ENCODE peak calls at places on chromosomes 16 and 17, in seven cellular contexts. S is HCT116, W is PC-9, T is GM23338, L is MM.1S, O is hepatocyte, X is SK-N-SH. K is an unnamed sample. For H3K9me2, the result is how much of the 10 kb centered on the place peaks cover.

GRCh38 chr16:5042574-5043171 is 8.9 kb upstream of the NAGPA start:
- DNase-seq in S (peak), L (peak), T (peak), W (no peak), X (no peak), O (peak), K (no peak)

GRCh38 chr17:18967806-18968744 is 16.1 kb downstream of the SLC5A10 start:
- DNase-seq in S (no peak), T (no peak), W (peak), X (no peak), O (peak), L (no peak), K (no peak)

GRCh38 chr17:27566673-27567562 is 64.1 kb upstream of the LGALS9 start:
- DNase-seq in W (no peak), T (no peak), O (no peak), X (no peak), S (no peak), L (no peak), K (no peak)

GRCh38 chr17:43477832-43478634 is 5.7 kb upstream of the DHX8 start:
- DNase-seq in O (peak), L (no peak), S (no peak), T (no peak), W (no peak), X (no peak), K (no peak)

GRCh38 chr16:56941856-56942331 is 10.0 kb downstream of the HERPUD1 start:
- DNase-seq in S (no peak), L (no peak), O (no peak), X (no peak), W (no peak), T (no peak), K (no peak)

GRCh38 chr17:52606098-52606497 is 447.6 kb upstream of the CA10 start:
- DNase-seq in W (no peak), T (no peak), L (no peak), X (no peak), S (no peak), O (no peak), K (no peak)

GRCh38 chr17:67032382-67032781 is 12.0 kb upstream of the CACNG1 start:
- DNase-seq in X (no peak), T (no peak), W (no peak), S (no peak), O (no peak), L (no peak), K (no peak)

GRCh38 chr17:65848751-65849150 is 287.3 kb upstream of the AXIN2 start:
- DNase-seq in L (no peak), W (no peak), O (no peak), S (no peak), T (no peak), X (no peak), K (no peak)

GRCh38 chr17:16919663-16920627 is 52.0 kb downstream of the TNFRSF13B start:
- DNase-seq in L (no peak), X (no peak), O (no peak), W (no peak), S (no peak), T (peak), K (no peak)

GRCh38 chr17:43134774-43135453 is 9.8 kb upstream of the BRCA1 start:
- DNase-seq in S (no peak), T (peak), X (no peak), O (no peak), L (no peak), W (no peak), K (no peak)

GRCh38 chr17:56676807-56677206 is 83.3 kb downstream of the NOG start:
- DNase-seq in W (no peak), T (no peak), O (no peak), S (no peak), X (no peak), L (no peak), K (no peak)

GRCh38 chr16:21683184-21683583 is 19.4 kb downstream of the OTOA start:
- DNase-seq in O (no peak), S (no peak), T (no peak), L (no peak), X (no peak), W (no peak), K (no peak)

GRCh38 chr16:27421961-27422740 is 20.2 kb downstream of the IL21R start:
- DNase-seq in O (no peak), S (no peak), X (no peak), T (no peak), L (no peak), W (no peak), K (peak)
- H3K9me2 ChIP-seq in O (under half), S (under half), X (under half), T (under half), L (under half), W (under half), K (under half)

DNA sequence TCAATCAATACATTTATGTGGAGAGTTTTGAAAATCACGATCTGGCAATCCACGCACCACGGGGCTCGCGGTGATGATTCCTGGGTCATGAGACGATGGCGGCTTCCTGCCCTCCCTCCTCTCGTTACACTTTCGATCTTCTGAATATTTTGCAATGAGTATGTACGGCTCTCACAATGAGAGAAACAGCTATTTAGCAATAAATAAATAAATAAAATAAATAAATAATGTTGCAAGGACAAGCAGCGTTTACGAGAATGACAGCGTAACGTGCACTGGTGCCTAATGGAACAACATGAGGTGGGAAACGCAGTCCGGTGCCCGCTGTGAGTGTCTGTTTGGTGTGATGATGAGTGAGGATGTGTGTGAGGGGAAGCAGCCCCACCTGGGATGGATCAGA is 46.7 kb upstream of the JPH3 start:
- DNase-seq in X (no peak), W (no peak), S (no peak), T (no peak), L (no peak), O (no peak), K (no peak)
- H3K9me2 ChIP-seq in X (under half), W (under half), S (under half), T (under half), L (under half), O (under half), K (under half)

DNA sequence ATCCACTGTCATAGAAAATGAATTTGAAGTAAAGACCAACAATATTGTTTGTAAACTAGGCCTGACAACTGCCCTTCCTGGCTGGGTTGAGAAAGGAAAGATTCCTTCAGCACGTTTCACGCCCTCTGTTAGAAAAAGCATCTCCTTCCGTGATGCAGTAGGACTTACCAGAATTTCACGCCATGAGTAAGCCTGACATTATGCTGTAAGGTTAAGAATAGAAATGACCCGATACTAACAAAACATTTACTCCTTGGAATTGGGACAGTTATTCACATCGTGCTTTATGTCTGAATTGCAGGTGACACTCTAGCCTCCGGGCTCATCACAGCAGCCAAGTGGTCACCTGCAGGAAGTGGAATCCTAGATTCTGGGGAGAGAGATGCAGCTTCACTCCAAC is 17.6 kb downstream of the MARCHF10 start:
- DNase-seq in T (no peak), L (no peak), S (no peak), W (peak), O (no peak), X (no peak), K (no peak)
- H3K9me2 ChIP-seq in T (under half), L (under half), S (under half), W (under half), O (under half), X (under half), K (under half)

GRCh38 chr17:47703671-47704070 is 9.7 kb downstream of the TBKBP1 start:
- DNase-seq in T (no peak), W (no peak), S (no peak), L (no peak), X (no peak), O (no peak), K (no peak)

GRCh38 chr17:47700471-47701449 is 6.8 kb downstream of the TBKBP1 start:
- DNase-seq in O (no peak), L (no peak), T (no peak), S (no peak), W (no peak), X (no peak), K (no peak)

GRCh38 chr17:47703191-47703591 is 9.2 kb downstream of the TBKBP1 start:
- DNase-seq in X (no peak), W (no peak), S (no peak), O (no peak), T (no peak), L (no peak), K (peak)

GRCh38 chr17:47702391-47702995 is 8.5 kb downstream of the TBKBP1 start:
- DNase-seq in W (no peak), S (no peak), X (no peak), T (no peak), O (no peak), L (no peak), K (no peak)

DNA sequence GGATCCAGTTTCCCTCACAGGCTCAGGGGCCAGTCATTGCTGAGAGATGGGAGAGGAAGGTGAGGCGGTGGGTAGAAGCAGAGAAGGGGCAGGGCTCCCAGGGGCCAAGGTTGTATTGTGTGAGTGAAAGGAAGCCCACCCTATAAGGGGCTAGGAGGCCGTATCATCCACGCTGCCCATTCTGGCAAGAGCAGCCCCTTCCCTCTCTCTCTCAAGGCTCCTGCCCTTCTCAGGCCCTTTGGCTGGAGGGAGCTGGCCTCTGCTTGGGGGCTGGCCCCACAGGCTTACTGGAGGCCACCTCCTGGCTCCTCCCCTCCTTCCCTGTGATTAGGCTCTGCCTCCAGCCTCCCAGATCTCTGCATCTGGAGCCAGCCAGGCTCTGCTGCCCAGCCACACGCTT is 7.6 kb downstream of the TBKBP1 start:
- DNase-seq in O (no peak), S (no peak), X (peak), W (no peak), L (no peak), T (peak), K (no peak)
- H3K9me2 ChIP-seq in O (under half), S (under half), X (under half), W (under half), L (under half), T (under half), K (under half)

DNA sequence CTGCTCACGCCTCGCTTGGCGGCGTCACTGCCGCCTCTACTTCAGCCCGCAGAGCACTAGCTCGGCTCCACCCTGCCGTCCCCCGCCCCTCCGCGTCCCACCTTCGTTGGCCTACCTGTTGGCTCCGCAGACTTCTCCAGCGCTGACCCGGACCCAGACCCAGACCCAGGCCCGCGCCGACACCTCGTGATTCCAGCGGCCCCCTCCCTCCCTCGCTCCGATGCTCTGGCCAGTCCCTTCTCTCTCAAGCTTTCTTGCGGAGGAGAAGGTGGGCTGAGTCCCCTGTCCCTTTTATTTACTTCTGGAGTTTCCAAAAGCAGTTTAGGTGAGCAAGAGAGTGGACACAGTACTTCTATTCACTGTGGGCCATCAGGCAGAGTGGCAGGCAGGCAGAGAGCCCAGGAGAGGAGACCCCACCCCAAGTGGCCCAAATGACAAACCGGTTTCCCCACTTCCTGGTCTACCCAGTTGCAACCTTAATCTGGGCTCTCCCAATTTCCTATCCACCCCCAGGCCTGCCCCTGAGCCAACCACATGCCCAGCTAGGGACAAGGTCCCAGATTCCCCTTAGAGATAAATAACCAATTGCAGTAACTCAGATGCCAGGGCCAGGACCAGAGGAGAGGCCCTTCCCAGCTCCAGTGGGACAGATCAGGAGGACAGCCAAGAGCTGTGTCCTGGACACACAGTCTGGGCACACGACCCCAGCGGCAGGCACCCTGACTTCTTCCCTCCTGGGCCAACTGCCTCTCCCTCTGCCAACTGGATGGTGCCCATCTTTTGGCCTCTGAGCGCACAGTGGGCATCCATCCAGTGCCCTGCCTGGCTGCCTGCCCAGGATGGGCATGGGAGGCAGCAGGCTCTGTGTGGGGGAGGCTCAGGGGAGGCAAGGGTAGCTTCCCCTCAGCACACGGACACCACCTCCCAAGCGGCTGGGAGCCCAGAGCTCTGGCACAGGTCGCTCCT is 1.2 kb upstream of the SRCIN1 start:
- DNase-seq in W (peak), S (no peak), X (no peak), T (peak), L (peak), O (no peak), K (no peak)
- H3K9me2 ChIP-seq in W (under half), S (under half), X (under half), T (under half), L (under half), O (under half), K (under half)

DNA sequence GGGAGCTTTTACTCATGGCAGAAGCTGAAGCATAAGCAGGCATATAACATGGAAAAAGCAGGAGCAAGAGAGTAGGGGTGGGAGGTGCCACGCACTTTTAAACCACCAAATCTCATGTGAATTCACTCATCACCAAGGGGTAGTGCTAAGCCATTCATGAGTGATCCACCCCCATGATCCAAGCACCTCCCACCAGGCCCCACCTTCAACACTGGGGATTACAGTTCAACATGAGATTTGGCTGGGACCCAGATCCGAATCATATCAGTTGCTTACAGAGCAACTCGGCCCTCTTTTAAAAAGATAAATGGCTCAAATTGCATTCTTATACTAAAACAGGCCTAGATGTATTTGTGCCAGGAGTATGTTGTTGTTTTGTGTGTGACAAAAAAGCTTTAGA is 163.0 kb downstream of the KCNJ2 start:
- DNase-seq in L (no peak), W (no peak), S (no peak), T (no peak), X (no peak), O (no peak), K (no peak)
- H3K9me2 ChIP-seq in L (under half), W (under half), S (under half), T (under half), X (under half), O (under half), K (under half)

DNA sequence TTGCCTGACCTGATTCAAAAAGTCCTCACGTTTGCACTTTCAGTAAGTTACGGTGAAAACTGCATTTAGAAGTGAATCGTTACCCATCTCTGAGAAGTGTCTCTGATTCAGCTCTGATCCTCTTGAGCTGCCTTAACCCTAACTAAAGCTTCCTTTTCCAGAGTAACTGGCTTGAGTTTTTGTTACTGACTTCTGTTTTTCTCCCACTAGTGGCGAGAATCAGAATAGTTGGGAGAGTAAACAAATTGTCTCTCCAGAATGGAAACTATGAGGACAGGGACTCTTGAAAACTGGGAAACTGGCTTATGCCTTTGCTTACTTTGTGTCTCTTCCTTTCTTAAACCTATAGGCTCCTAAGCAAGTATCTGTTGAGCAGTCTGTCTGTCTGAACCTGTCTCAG is 31.3 kb upstream of the KPNB1 start:
- DNase-seq in T (peak), L (peak), O (peak), X (no peak), W (no peak), S (peak), K (no peak)
- H3K9me2 ChIP-seq in T (under half), L (under half), O (under half), X (under half), W (under half), S (under half), K (under half)

K was measured in OCI-LY7.